ENCODE peak calls at places on chromosomes 3 and 15, in seven cellular contexts. H is mesenchymal stem cell, L is cardiac muscle cell, T is upper lobe of right lung, K is neuronal stem cell, S is body of pancreas, G is fibroblast of lung. U is an unnamed sample.

GRCh38 chr3:57952208-57952631 is 56.0 kb upstream of the FLNB start:
- DNase-seq in G (peak; percentile 99), S (peak; percentile 28), L (peak; percentile 97), K (no peak), H (peak; percentile 95), T (peak; percentile 46), U (peak; percentile 59)

GRCh38 chr15:85825118-85825517 is 30.4 kb upstream of the KLHL25 start:
- DNase-seq in S (no peak), G (no peak), K (no peak), H (no peak), T (no peak), L (no peak), U (no peak)

GRCh38 chr3:126358038-126358815 is 1.0 kb upstream of the KLF15 start:
- DNase-seq in K (peak; percentile 51), S (peak; percentile 50), T (peak; percentile 78), H (peak; percentile 17), G (no peak), L (peak; percentile 40), U (peak; percentile 84)

GRCh38 chr3:49653636-49654035 is 20.5 kb upstream of the APEH start:
- DNase-seq in H (no peak), S (no peak), T (no peak), G (no peak), L (no peak), K (no peak), U (no peak)

GRCh38 chr3:45575491-45575923 is 19.0 kb upstream of the LIMD1 start:
- DNase-seq in T (no peak), H (no peak), G (peak; percentile 88), S (no peak), L (peak; percentile 69), K (no peak), U (no peak)

GRCh38 chr3:23264413-23264812 is 61.3 kb downstream of the UBE2E2 start:
- DNase-seq in G (peak; percentile 88), T (no peak), L (peak; percentile 63), K (no peak), S (no peak), H (peak; percentile 15), U (no peak)

GRCh38 chr3:69080233-69080644 is at the start of gene UBA3:
- DNase-seq in H (peak; percentile 87), L (peak; percentile 90), S (peak; percentile 92), G (peak; percentile 83), K (peak; percentile 77), T (peak; percentile 97), U (peak; percentile 84)

GRCh38 chr15:70083946-70084345 is 13.8 kb downstream of the TLE3 start:
- DNase-seq in K (no peak), S (no peak), L (no peak), T (no peak), H (no peak), G (no peak), U (no peak)

GRCh38 chr3:42019144-42019952 is 57.4 kb upstream of the ULK4 start:
- DNase-seq in H (no peak), G (no peak), K (no peak), T (no peak), L (no peak), S (peak; percentile 65), U (no peak)

GRCh38 chr15:64009798-64010241 is 36.5 kb downstream of the DAPK2 start:
- DNase-seq in G (peak; percentile 74), H (no peak), S (no peak), T (no peak), L (no peak), K (no peak), U (no peak)

GRCh38 chr3:6438031-6438430 is 422.9 kb upstream of the GRM7 start:
- DNase-seq in T (no peak), H (no peak), G (peak; percentile 5), L (no peak), S (no peak), K (no peak), U (no peak)

GRCh38 chr15:75062706-75063105 is 39.3 kb downstream of the PPCDC start:
- DNase-seq in K (no peak), G (no peak), T (peak; percentile 29), S (no peak), H (no peak), L (no peak), U (no peak)

GRCh38 chr15:80545078-80545477 is 140.9 kb downstream of the ARNT2 start:
- DNase-seq in H (no peak), T (no peak), G (no peak), S (no peak), L (no peak), K (no peak), U (no peak)

GRCh38 chr15:31262143-31262530 is 64.5 kb upstream of the KLF13 start:
- DNase-seq in H (no peak), S (no peak), T (peak; percentile 22), G (no peak), K (no peak), L (no peak), U (no peak)

GRCh38 chr3:129615751-129616281 is 9.3 kb upstream of the PLXND1 start:
- DNase-seq in G (no peak), K (no peak), S (no peak), H (no peak), L (no peak), T (peak; percentile 72), U (no peak)

GRCh38 chr15:42159381-42160015 is 3.1 kb upstream of the PLA2G4F start:
- DNase-seq in L (no peak), T (peak; percentile 82), K (no peak), S (no peak), H (no peak), G (no peak), U (no peak)

GRCh38 chr15:55277116-55277564 is 12.5 kb downstream of the RAB27A start:
- DNase-seq in S (no peak), G (peak; percentile 80), T (no peak), H (peak; percentile 81), K (no peak), L (peak; percentile 48), U (no peak)

GRCh38 chr15:62164500-62165028 is 521 bp downstream of the C2CD4B start:
- DNase-seq in K (peak; percentile 37), L (peak; percentile 28), H (no peak), S (no peak), T (peak; percentile 62), G (peak; percentile 4), U (peak; percentile 48)

GRCh38 chr3:144763878-144764454 is 792.3 kb downstream of the DIPK2A start:
- DNase-seq in T (no peak), L (no peak), K (no peak), G (no peak), S (no peak), H (no peak), U (no peak)

GRCh38 chr3:16378920-16379319 is 113.9 kb downstream of the OXNAD1 start:
- DNase-seq in T (no peak), S (no peak), K (no peak), G (peak; percentile 73), L (no peak), H (peak; percentile 84), U (no peak)

GRCh38 chr3:184154909-184155643 is at the start of gene DVL3:
- DNase-seq in L (peak; percentile 80), S (peak; percentile 81), K (peak; percentile 72), T (peak; percentile 91), G (peak; percentile 55), H (peak; percentile 64), U (peak; percentile 58)

GRCh38 chr3:94525039-94525438 is 462.2 kb downstream of the NSUN3 start:
- DNase-seq in S (peak; percentile 4), H (peak; percentile 17), T (no peak), G (peak; percentile 29), K (peak; percentile 12), L (peak; percentile 39), U (peak; percentile 49)

GRCh38 chr3:151228291-151229125 is 25.5 kb upstream of the GPR171 start:
- DNase-seq in K (no peak), L (peak; percentile 60), S (no peak), H (peak; percentile 89), T (no peak), G (peak; percentile 89), U (no peak)

GRCh38 chr15:101499863-101500713 is 10.6 kb upstream of the PCSK6 start:
- DNase-seq in L (no peak), K (no peak), H (no peak), T (no peak), S (peak; percentile 98), G (no peak), U (no peak)

GRCh38 chr3:11948331-11948730 is 55.9 kb upstream of the SYN2 start:
- DNase-seq in T (no peak), H (no peak), G (no peak), S (no peak), K (no peak), L (no peak), U (no peak)
- H3K4me1 ChIP-seq in T (no peaks in the 10 kb centered on the region), H (no peaks in the 10 kb centered on the region), G (no peaks in the 10 kb centered on the region), S (no peaks in the 10 kb centered on the region), K (no peaks in the 10 kb centered on the region), L (no peaks in the 10 kb centered on the region), U (no peaks in the 10 kb centered on the region)

GRCh38 chr15:50964075-50964474 is 55.6 kb downstream of the AP4E1 start:
- DNase-seq in S (no peak), K (no peak), G (no peak), H (no peak), T (no peak), L (no peak), U (no peak)
- H3K9me3 ChIP-seq in S (no peaks in the 10 kb centered on the region), K (peaks cover 8% of the 10 kb centered on the region), G (no peaks in the 10 kb centered on the region), H (peaks cover 66% of the 10 kb centered on the region), T (peaks cover 18% of the 10 kb centered on the region), L (no peaks in the 10 kb centered on the region), U (peaks cover 24% of the 10 kb centered on the region)

DNA sequence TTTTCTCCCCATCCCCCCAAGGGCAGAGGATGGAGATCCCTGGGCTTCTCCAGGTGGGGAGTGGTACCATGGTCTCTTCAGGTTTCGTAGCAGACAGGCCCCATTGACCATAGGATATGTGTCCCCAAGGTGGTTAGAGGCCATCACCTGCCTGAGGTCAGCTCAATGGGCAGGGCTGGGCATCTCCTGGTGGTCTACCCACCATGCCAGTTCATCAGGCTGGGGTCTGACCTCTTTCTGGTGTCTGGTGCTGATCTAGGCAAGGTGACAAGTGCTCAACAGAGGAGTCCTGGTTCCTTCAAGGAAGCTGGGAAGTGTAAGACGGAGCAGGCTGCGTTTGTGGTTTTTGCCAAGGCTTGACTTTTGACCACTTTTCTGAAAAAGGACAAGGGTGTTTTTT is 71.4 kb downstream of the SMAD3 start:
- DNase-seq in T (no peak), S (no peak), L (no peak), K (no peak), H (peak; percentile 43), G (no peak), U (no peak)
- H3K4me1 ChIP-seq in T (peaks cover 88% of the 10 kb centered on the region), S (peaks cover 99% of the 10 kb centered on the region), L (peaks cover 90% of the 10 kb centered on the region), K (peaks cover 50% of the 10 kb centered on the region), H (peaks cover 26% of the 10 kb centered on the region), G (peaks cover 80% of the 10 kb centered on the region), U (peaks cover 33% of the 10 kb centered on the region)

GRCh38 chr15:26314577-26314976 is 451.4 kb upstream of the ATP10A start:
- DNase-seq in T (no peak), L (no peak), G (no peak), S (no peak), H (no peak), K (no peak), U (no peak)

DNA sequence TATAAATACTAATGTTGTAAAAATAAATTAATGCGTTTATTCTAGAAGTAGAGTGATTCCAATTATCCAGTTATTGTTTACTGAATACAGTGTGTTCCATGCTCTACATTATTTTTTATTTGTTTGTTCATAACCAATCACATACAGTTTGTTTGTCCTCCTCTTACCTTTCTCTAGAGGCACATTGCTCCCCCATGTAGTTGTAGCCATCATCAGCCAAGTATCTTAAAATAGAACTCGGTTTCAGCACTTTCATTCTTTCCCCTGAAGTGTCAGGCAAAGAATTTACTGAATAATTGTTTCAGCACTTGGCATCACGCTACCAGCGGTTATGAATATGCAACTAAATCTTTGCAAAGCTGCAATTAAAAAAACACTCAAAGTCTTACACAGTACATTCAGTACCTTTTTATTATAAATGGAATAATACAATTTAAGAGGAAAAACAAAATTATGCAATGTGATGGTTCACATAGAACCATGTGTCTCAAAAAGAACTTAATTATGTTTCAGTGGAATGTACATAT is 448.6 kb upstream of the ATP10A start:
- DNase-seq in K (no peak), H (no peak), G (no peak), S (no peak), T (no peak), L (no peak), U (no peak)
- H3K9me3 ChIP-seq in K (peaks cover 4% of the 10 kb centered on the region), H (peaks cover 28% of the 10 kb centered on the region), G (no peaks in the 10 kb centered on the region), S (no peaks in the 10 kb centered on the region), T (no peaks in the 10 kb centered on the region), L (peaks cover 4% of the 10 kb centered on the region), U (peaks cover 68% of the 10 kb centered on the region)